ENCODE peak calls at places on chromosomes 16 and 17, in six cellular contexts. Q, Z, M, G, S and J are unnamed samples.

GRCh38 chr16:17307501-17307900 is 163.3 kb downstream of the XYLT1 start:
- DNase-seq in Q (no peak), Z (no peak), M (no peak), G (no peak), S (no peak), J (no peak)

GRCh38 chr16:76222087-76222486 is 55.1 kb upstream of the CNTNAP4 start:
- DNase-seq in Q (no peak), Z (no peak), M (no peak), G (no peak), S (no peak), J (no peak)

GRCh38 chr16:11232852-11233726 is 22.9 kb downstream of the SOCS1 start:
- DNase-seq in Q (no peak), Z (no peak), M (no peak), G (peak; percentile 80), S (peak; percentile 64), J (no peak)

GRCh38 chr16:2195316-2196161 is 866 bp downstream of the CASKIN1 start:
- DNase-seq in Q (no peak), Z (no peak), M (no peak), G (no peak), S (no peak), J (no peak)

GRCh38 chr16:66483689-66484452 is 56.8 kb downstream of the BEAN1 start:
- DNase-seq in Q (peak; percentile 63), Z (no peak), M (peak; percentile 61), G (peak; percentile 87), S (peak; percentile 76), J (no peak)

GRCh38 chr17:59853168-59853918 is 39.4 kb downstream of the TUBD1 start:
- DNase-seq in Q (peak; percentile 100), Z (no peak), M (peak; percentile 92), G (no peak), S (peak; percentile 91), J (no peak)

GRCh38 chr16:87138868-87139267 is 178.3 kb downstream of the C16orf95 start:
- DNase-seq in Q (no peak), Z (no peak), M (no peak), G (no peak), S (no peak), J (no peak)

GRCh38 chr17:66964083-66964771 is at the start of gene CACNG4:
- DNase-seq in Q (no peak), Z (no peak), M (no peak), G (no peak), S (no peak), J (no peak)

GRCh38 chr17:40530531-40530987 is 29.1 kb upstream of the TNS4 start:
- DNase-seq in Q (no peak), Z (no peak), M (no peak), G (no peak), S (no peak), J (no peak)

GRCh38 chr17:1865252-1866037 is 35.6 kb downstream of the RPA1 start:
- DNase-seq in Q (peak; percentile 12), Z (no peak), M (peak; percentile 43), G (peak; percentile 57), S (peak; percentile 46), J (no peak)

GRCh38 chr17:43953746-43954145 is at the start of gene PYY:
- DNase-seq in Q (no peak), Z (no peak), M (no peak), G (no peak), S (no peak), J (no peak)

GRCh38 chr17:2933606-2934005 is 129.8 kb downstream of the OR1D5 start:
- DNase-seq in Q (no peak), Z (no peak), M (no peak), G (no peak), S (no peak), J (no peak)

GRCh38 chr16:1713933-1714332 is 7.9 kb downstream of the MAPK8IP3 start:
- DNase-seq in Q (no peak), Z (peak; percentile 39), M (no peak), G (no peak), S (no peak), J (no peak)

GRCh38 chr16:20236890-20237289 is 90.4 kb downstream of the GP2 start:
- DNase-seq in Q (no peak), Z (no peak), M (no peak), G (no peak), S (no peak), J (no peak)

GRCh38 chr17:75814021-75814395 is 29.4 kb downstream of the UNK start:
- DNase-seq in Q (no peak), Z (no peak), M (no peak), G (no peak), S (no peak), J (no peak)

GRCh38 chr16:86512301-86512859 is 2.1 kb downstream of the FOXF1 start:
- DNase-seq in Q (peak; percentile 25), Z (no peak), M (no peak), G (no peak), S (no peak), J (no peak)

GRCh38 chr16:89395150-89396142 is 94.9 kb downstream of the ANKRD11 start:
- DNase-seq in Q (peak; percentile 98), Z (no peak), M (peak; percentile 98), G (peak; percentile 86), S (peak; percentile 92), J (peak; percentile 99)

GRCh38 chr17:76076765-76077581 is 2.0 kb upstream of the ZACN start:
- DNase-seq in Q (peak; percentile 41), Z (no peak), M (no peak), G (no peak), S (no peak), J (no peak)

GRCh38 chr16:75341934-75342811 is 90.7 kb upstream of the BCAR1 start:
- DNase-seq in Q (peak; percentile 65), Z (no peak), M (peak; percentile 71), G (no peak), S (no peak), J (peak; percentile 11)

GRCh38 chr17:52170963-52171572 is 12.6 kb upstream of the CA10 start:
- DNase-seq in Q (no peak), Z (no peak), M (no peak), G (no peak), S (peak; percentile 67), J (no peak)

GRCh38 chr17:57603978-57604377 is 141.1 kb downstream of the CCDC182 start:
- DNase-seq in Q (no peak), Z (peak; percentile 79), M (no peak), G (peak; percentile 72), S (peak; percentile 63), J (no peak)

GRCh38 chr17:44221072-44221861 is 1.8 kb upstream of the UBTF start:
- DNase-seq in Q (peak; percentile 81), Z (no peak), M (peak; percentile 78), G (peak; percentile 82), S (peak; percentile 82), J (peak; percentile 59)

GRCh38 chr17:4532860-4533521 is 22.2 kb downstream of the MYBBP1A start:
- DNase-seq in Q (no peak), Z (no peak), M (no peak), G (no peak), S (no peak), J (no peak)

GRCh38 chr16:30837904-30838303 is 50.9 kb upstream of the ZNF629 start:
- DNase-seq in Q (peak; percentile 23), Z (no peak), M (no peak), G (no peak), S (no peak), J (no peak)

GRCh38 chr17:29379084-29379811 is 10.9 kb upstream of the TAOK1 start:
- DNase-seq in Q (no peak), Z (no peak), M (peak; percentile 36), G (no peak), S (no peak), J (no peak)

GRCh38 chr17:82098939-82099765 is 1.1 kb upstream of the FASN start:
- DNase-seq in Q (no peak), Z (no peak), M (no peak), G (no peak), S (no peak), J (no peak)

GRCh38 chr17:82101767-82102679 is 4.0 kb upstream of the FASN start:
- DNase-seq in Q (no peak), Z (no peak), M (no peak), G (no peak), S (peak; percentile 73), J (no peak)

GRCh38 chr17:82100502-82101298 is 2.7 kb upstream of the FASN start:
- DNase-seq in Q (no peak), Z (no peak), M (no peak), G (no peak), S (no peak), J (no peak)

GRCh38 chr17:82103588-82104451 is 5.8 kb upstream of the FASN start:
- DNase-seq in Q (no peak), Z (no peak), M (no peak), G (peak; percentile 86), S (peak; percentile 89), J (no peak)

DNA sequence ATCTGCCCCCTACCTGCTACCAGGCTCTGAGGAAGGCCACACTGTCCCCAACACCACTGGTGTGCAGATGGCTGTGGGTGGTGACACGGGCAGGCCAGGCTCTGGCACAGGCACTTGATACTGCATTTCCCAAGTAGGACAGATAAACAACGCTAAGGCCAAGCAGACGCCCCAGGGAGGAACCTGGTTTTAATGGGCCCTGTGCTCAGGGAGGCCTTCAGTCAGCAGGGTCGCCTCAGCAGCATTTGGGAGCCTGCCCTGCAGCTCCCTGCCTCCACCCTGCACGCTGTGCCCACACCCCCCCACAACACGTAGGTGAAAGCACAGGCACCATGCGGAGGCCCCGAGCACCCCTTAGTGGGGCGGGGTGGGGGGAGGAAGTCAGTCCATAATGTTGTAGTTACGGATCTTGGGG is 3.3 kb upstream of the FASN start:
- DNase-seq in Q (no peak), Z (no peak), M (no peak), G (no peak), S (no peak), J (no peak)
- H3K4me3 ChIP-seq in Q (no peak overlapping the region), Z (no peak overlapping the region), M (no peak overlapping the region), G (no peak overlapping the region), S (no peak overlapping the region), J (no peak overlapping the region)

GRCh38 chr17:81184596-81184995 is 18.6 kb upstream of the AATK start:
- DNase-seq in Q (no peak), Z (no peak), M (no peak), G (no peak), S (no peak), J (no peak)
- TF ChIP-seq CTCF in Q (no peak), Z (no peak), M (no peak), G (no peak), S (no peak), J (no peak)

GRCh38 chr16:84178892-84179611 is 7.8 kb downstream of the TAF1C start:
- DNase-seq in Q (no peak), Z (no peak), M (no peak), G (no peak), S (no peak), J (no peak)
- H3K4me3 ChIP-seq in Q (no peak overlapping the region), Z (no peak overlapping the region), M (no peak overlapping the region), G (no peak overlapping the region), S (no peak overlapping the region), J (no peak overlapping the region)

DNA sequence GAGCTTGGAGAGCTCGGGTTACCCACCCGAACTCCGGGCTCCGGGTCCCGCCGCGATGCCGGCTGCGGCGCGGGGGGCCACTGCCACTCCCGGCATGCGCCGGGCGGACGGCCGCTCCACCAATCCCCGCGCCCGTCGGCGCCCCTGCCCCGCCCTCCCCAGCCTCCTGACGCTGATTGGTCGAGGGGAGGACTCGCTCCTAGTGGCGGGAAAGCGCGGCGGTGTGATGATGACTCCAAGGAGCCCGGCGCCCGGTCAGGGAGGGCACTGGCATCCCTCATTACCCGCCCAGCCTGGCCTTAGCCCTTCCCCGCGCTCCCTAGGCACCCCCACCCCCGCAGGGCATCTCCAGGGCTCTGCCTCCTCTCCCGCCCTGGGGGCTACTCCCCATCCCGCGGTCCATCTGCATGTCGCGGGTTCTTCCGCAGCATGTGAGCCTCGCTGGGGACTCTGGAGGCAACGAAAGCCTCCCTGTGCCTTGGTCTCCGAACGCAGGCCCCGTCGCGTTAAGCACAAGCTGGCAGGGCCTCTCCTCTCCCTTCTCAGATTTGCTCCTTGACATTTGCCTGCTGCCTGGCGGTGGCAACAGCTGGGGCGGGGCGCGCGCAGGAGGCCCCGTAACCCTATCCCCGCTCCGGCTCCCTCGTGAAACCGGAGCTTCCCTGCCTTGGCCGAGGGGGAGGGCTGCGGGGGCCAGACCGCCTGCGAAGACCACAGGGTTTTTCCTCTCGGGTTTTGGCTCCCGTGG is 1.7 kb downstream of the ATP2A1 start:
- DNase-seq in Q (peak; percentile 78), Z (peak; percentile 46), M (peak; percentile 72), G (peak; percentile 88), S (peak; percentile 89), J (peak; percentile 39)
- TF ChIP-seq CTCF in Q (no peak), Z (no peak), M (no peak), G (no peak), S (peak; percentile 11), J (no peak)